ENCODE peak calls at places on chromosome 1, in four cellular contexts. S is tibial artery, A is naive B cell, G is EL. H is an unnamed sample.
A peak's percentile ranks its signal among the peaks of the same experiment; 100 is the strongest.

GRCh38 chr1:168834225-168834872 is 105.3 kb upstream of the DPT start:
- DNase-seq in S (no peak), A (no peak), G (no peak), H (no peak)

GRCh38 chr1:100265562-100265930 is 470 bp upstream of the RTCA start:
- DNase-seq in S (no peak), A (no peak), G (no peak), H (no peak)

GRCh38 chr1:183416850-183417690 is 1.1 kb downstream of the NMNAT2 start:
- DNase-seq in S (peak; percentile 73), A (peak; percentile 14), G (peak; percentile 45), H (no peak)

GRCh38 chr1:220573836-220574235 is 45.9 kb downstream of the MARK1 start:
- DNase-seq in S (no peak), A (no peak), G (no peak), H (no peak)

GRCh38 chr1:156086256-156086662 is 4.0 kb upstream of the MEX3A start:
- DNase-seq in S (no peak), A (no peak), G (peak; percentile 29), H (no peak)

GRCh38 chr1:66388918-66389317 is 145.0 kb upstream of the SGIP1 start:
- DNase-seq in S (no peak), A (no peak), G (no peak), H (no peak)

GRCh38 chr1:39080884-39081265 is 54.7 kb downstream of the NDUFS5 start:
- DNase-seq in S (no peak), A (no peak), G (no peak), H (no peak)

GRCh38 chr1:64357376-64357775 is 112.6 kb upstream of the CACHD1 start:
- DNase-seq in S (no peak), A (no peak), G (no peak), H (no peak)

GRCh38 chr1:225996946-225997545 is 2.1 kb downstream of the SDE2 start:
- DNase-seq in S (no peak), A (no peak), G (peak; percentile 37), H (no peak)

GRCh38 chr1:228117335-228117734 is 8.2 kb upstream of the MRPL55 start:
- DNase-seq in S (no peak), A (no peak), G (no peak), H (no peak)

H was measured in AG09309.